ENCODE peak calls at places on chromosomes 4 and X, in ten cellular contexts. One of them, this sample, is unnamed. For H3K27me3, the result is how much of the 10 kb centered on the place peaks cover.

GRCh38 chrX:107683124-107683895 is 55.0 kb downstream of the PRPS1 start:
- DNase-seq in RWPE2: no peak
- DNase-seq in uterus: peak
- DNase-seq in lung: peak
- DNase-seq in cardiac muscle cell: no peak
- DNase-seq in H1: no peak
- DNase-seq in endodermal cell: peak
- DNase-seq in astrocyte: no peak
- DNase-seq in heart left ventricle: no peak
- DNase-seq in dorsolateral prefrontal cortex: no peak
- DNase-seq in this sample: no peak

GRCh38 chrX:18961686-18962085 is 22.2 kb downstream of the PHKA2 start:
- DNase-seq in RWPE2: no peak
- DNase-seq in uterus: no peak
- DNase-seq in lung: no peak
- DNase-seq in cardiac muscle cell: no peak
- DNase-seq in H1: no peak
- DNase-seq in endodermal cell: no peak
- DNase-seq in astrocyte: no peak
- DNase-seq in heart left ventricle: no peak
- DNase-seq in dorsolateral prefrontal cortex: no peak
- DNase-seq in this sample: no peak

GRCh38 chrX:40085086-40085551 is 12.6 kb downstream of the BCOR start:
- DNase-seq in RWPE2: no peak
- DNase-seq in uterus: no peak
- DNase-seq in lung: no peak
- DNase-seq in cardiac muscle cell: no peak
- DNase-seq in H1: no peak
- DNase-seq in endodermal cell: peak
- DNase-seq in astrocyte: peak
- DNase-seq in heart left ventricle: no peak
- DNase-seq in dorsolateral prefrontal cortex: no peak
- DNase-seq in this sample: no peak

GRCh38 chr4:153095448-153096204 is 108.6 kb upstream of the TRIM2 start:
- DNase-seq in RWPE2: no peak
- DNase-seq in uterus: no peak
- DNase-seq in lung: no peak
- DNase-seq in cardiac muscle cell: no peak
- DNase-seq in H1: no peak
- DNase-seq in endodermal cell: no peak
- DNase-seq in astrocyte: no peak
- DNase-seq in heart left ventricle: no peak
- DNase-seq in dorsolateral prefrontal cortex: no peak
- DNase-seq in this sample: no peak

GRCh38 chr4:113878718-113879117 is 100.7 kb downstream of the ARSJ start:
- DNase-seq in RWPE2: no peak
- DNase-seq in uterus: no peak
- DNase-seq in lung: no peak
- DNase-seq in cardiac muscle cell: peak
- DNase-seq in H1: peak
- DNase-seq in endodermal cell: peak
- DNase-seq in astrocyte: peak
- DNase-seq in heart left ventricle: no peak
- DNase-seq in dorsolateral prefrontal cortex: no peak
- DNase-seq in this sample: no peak

GRCh38 chr4:177339794-177340374 is 30.2 kb downstream of the NEIL3 start:
- DNase-seq in RWPE2: no peak
- DNase-seq in uterus: no peak
- DNase-seq in lung: no peak
- DNase-seq in cardiac muscle cell: peak
- DNase-seq in H1: no peak
- DNase-seq in endodermal cell: no peak
- DNase-seq in astrocyte: peak
- DNase-seq in heart left ventricle: no peak
- DNase-seq in dorsolateral prefrontal cortex: no peak
- DNase-seq in this sample: no peak

GRCh38 chr4:157741642-157742041 is 431.2 kb downstream of the GASK1B start:
- DNase-seq in RWPE2: no peak
- DNase-seq in uterus: no peak
- DNase-seq in lung: no peak
- DNase-seq in cardiac muscle cell: no peak
- DNase-seq in H1: no peak
- DNase-seq in endodermal cell: no peak
- DNase-seq in astrocyte: peak
- DNase-seq in heart left ventricle: no peak
- DNase-seq in dorsolateral prefrontal cortex: no peak
- DNase-seq in this sample: no peak

GRCh38 chr4:168743576-168743975 is 246.7 kb downstream of the PALLD start:
- DNase-seq in RWPE2: no peak
- DNase-seq in uterus: peak
- DNase-seq in lung: no peak
- DNase-seq in cardiac muscle cell: no peak
- DNase-seq in H1: no peak
- DNase-seq in endodermal cell: no peak
- DNase-seq in astrocyte: no peak
- DNase-seq in heart left ventricle: no peak
- DNase-seq in dorsolateral prefrontal cortex: no peak
- DNase-seq in this sample: no peak

GRCh38 chr4:139761461-139761860 is 95.8 kb downstream of the MGST2 start:
- DNase-seq in RWPE2: no peak
- DNase-seq in uterus: no peak
- DNase-seq in lung: no peak
- DNase-seq in cardiac muscle cell: no peak
- DNase-seq in H1: no peak
- DNase-seq in endodermal cell: peak
- DNase-seq in astrocyte: peak
- DNase-seq in heart left ventricle: no peak
- DNase-seq in dorsolateral prefrontal cortex: no peak
- DNase-seq in this sample: no peak
- TF ChIP-seq CTCF in RWPE2: peak
- TF ChIP-seq CTCF in uterus: no peak
- TF ChIP-seq CTCF in lung: no peak
- TF ChIP-seq CTCF in cardiac muscle cell: peak
- TF ChIP-seq CTCF in H1: peak
- TF ChIP-seq CTCF in endodermal cell: peak
- TF ChIP-seq CTCF in astrocyte: peak
- TF ChIP-seq CTCF in heart left ventricle: peak
- TF ChIP-seq CTCF in dorsolateral prefrontal cortex: no peak
- TF ChIP-seq CTCF in this sample: peak

GRCh38 chr4:54784188-54784671 is 126.5 kb downstream of the KIT start:
- DNase-seq in RWPE2: no peak
- DNase-seq in uterus: peak
- DNase-seq in lung: peak
- DNase-seq in cardiac muscle cell: peak
- DNase-seq in H1: no peak
- DNase-seq in endodermal cell: no peak
- DNase-seq in astrocyte: peak
- DNase-seq in heart left ventricle: peak
- DNase-seq in dorsolateral prefrontal cortex: peak
- DNase-seq in this sample: peak
- H3K4me3 ChIP-seq in RWPE2: no peak
- H3K4me3 ChIP-seq in uterus: no peak
- H3K4me3 ChIP-seq in lung: no peak
- H3K4me3 ChIP-seq in cardiac muscle cell: no peak
- H3K4me3 ChIP-seq in H1: no peak
- H3K4me3 ChIP-seq in endodermal cell: no peak
- H3K4me3 ChIP-seq in astrocyte: no peak
- H3K4me3 ChIP-seq in heart left ventricle: no peak
- H3K4me3 ChIP-seq in dorsolateral prefrontal cortex: peak
- H3K4me3 ChIP-seq in this sample: no peak

GRCh38 chrX:57902633-57903032 is 7.6 kb downstream of the ZXDA start:
- DNase-seq in RWPE2: no peak
- DNase-seq in uterus: no peak
- DNase-seq in lung: no peak
- DNase-seq in cardiac muscle cell: no peak
- DNase-seq in H1: no peak
- DNase-seq in endodermal cell: no peak
- DNase-seq in astrocyte: no peak
- DNase-seq in heart left ventricle: no peak
- DNase-seq in dorsolateral prefrontal cortex: no peak
- DNase-seq in this sample: no peak
- H3K27me3 ChIP-seq in RWPE2: under half
- H3K27me3 ChIP-seq in uterus: under half
- H3K27me3 ChIP-seq in lung: under half
- H3K27me3 ChIP-seq in cardiac muscle cell: under half
- H3K27me3 ChIP-seq in H1: under half
- H3K27me3 ChIP-seq in endodermal cell: under half
- H3K27me3 ChIP-seq in astrocyte: under half
- H3K27me3 ChIP-seq in heart left ventricle: under half
- H3K27me3 ChIP-seq in dorsolateral prefrontal cortex: under half
- H3K27me3 ChIP-seq in this sample: under half

GRCh38 chr4:88033309-88033708 is 25.9 kb downstream of the PKD2 start:
- DNase-seq in RWPE2: no peak
- DNase-seq in uterus: peak
- DNase-seq in lung: peak
- DNase-seq in cardiac muscle cell: peak
- DNase-seq in H1: no peak
- DNase-seq in endodermal cell: peak
- DNase-seq in astrocyte: peak
- DNase-seq in heart left ventricle: no peak
- DNase-seq in dorsolateral prefrontal cortex: no peak
- DNase-seq in this sample: no peak
- TF ChIP-seq CTCF in RWPE2: peak
- TF ChIP-seq CTCF in uterus: peak
- TF ChIP-seq CTCF in lung: peak
- TF ChIP-seq CTCF in cardiac muscle cell: peak
- TF ChIP-seq CTCF in H1: peak
- TF ChIP-seq CTCF in endodermal cell: peak
- TF ChIP-seq CTCF in astrocyte: peak
- TF ChIP-seq CTCF in heart left ventricle: peak
- TF ChIP-seq CTCF in dorsolateral prefrontal cortex: peak
- TF ChIP-seq CTCF in this sample: peak

DNA sequence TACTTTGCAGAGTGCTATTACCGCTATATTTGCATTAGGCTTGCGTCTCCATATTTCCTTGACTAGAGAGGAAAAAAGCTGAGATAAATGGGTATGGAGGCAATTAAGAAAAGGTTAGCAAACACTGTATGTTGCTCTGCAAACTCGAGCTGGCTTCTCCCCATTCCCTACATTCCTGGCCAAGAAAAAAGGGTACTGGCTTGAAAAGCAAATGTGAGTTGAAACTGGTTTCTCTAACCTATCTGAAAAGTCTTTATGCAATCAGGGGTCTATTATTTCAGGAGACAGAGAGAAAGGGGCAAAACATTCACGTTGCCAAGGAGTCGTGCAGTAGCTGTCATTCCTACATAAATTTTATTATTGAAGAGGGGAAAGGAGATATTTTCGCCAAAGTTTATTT is 2.1 kb downstream of the TMEM47 start:
- DNase-seq in RWPE2: no peak
- DNase-seq in uterus: no peak
- DNase-seq in lung: no peak
- DNase-seq in cardiac muscle cell: peak
- DNase-seq in H1: no peak
- DNase-seq in endodermal cell: no peak
- DNase-seq in astrocyte: no peak
- DNase-seq in heart left ventricle: no peak
- DNase-seq in dorsolateral prefrontal cortex: no peak
- DNase-seq in this sample: no peak
- H3K4me3 ChIP-seq in RWPE2: no peak
- H3K4me3 ChIP-seq in uterus: peak
- H3K4me3 ChIP-seq in lung: no peak
- H3K4me3 ChIP-seq in cardiac muscle cell: peak
- H3K4me3 ChIP-seq in H1: peak
- H3K4me3 ChIP-seq in endodermal cell: peak
- H3K4me3 ChIP-seq in astrocyte: peak
- H3K4me3 ChIP-seq in heart left ventricle: peak
- H3K4me3 ChIP-seq in dorsolateral prefrontal cortex: peak
- H3K4me3 ChIP-seq in this sample: peak

DNA sequence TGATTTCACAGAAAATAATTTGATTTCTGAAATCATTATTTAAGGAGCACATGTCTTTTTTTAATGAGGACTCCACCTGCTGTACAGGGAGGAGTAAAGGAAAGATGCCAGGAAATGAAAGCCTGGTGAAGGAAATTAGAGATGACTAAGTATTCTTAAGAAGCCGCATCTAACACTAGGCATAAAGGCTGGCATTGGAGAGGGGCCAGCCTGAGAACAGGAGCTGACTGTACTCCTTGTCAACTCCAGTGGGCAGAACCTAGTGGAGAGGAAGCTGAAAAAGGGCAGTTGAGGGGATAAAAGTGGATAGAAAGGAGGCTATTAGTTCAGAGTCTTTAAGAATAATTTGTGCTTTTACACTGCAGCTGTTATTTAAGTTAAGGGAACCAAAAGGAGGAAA is 393.0 kb downstream of the PPP1R2C start:
- DNase-seq in RWPE2: no peak
- DNase-seq in uterus: no peak
- DNase-seq in lung: no peak
- DNase-seq in cardiac muscle cell: no peak
- DNase-seq in H1: no peak
- DNase-seq in endodermal cell: no peak
- DNase-seq in astrocyte: no peak
- DNase-seq in heart left ventricle: no peak
- DNase-seq in dorsolateral prefrontal cortex: no peak
- DNase-seq in this sample: no peak
- H3K27me3 ChIP-seq in RWPE2: under half
- H3K27me3 ChIP-seq in uterus: under half
- H3K27me3 ChIP-seq in lung: under half
- H3K27me3 ChIP-seq in cardiac muscle cell: under half
- H3K27me3 ChIP-seq in H1: under half
- H3K27me3 ChIP-seq in endodermal cell: under half
- H3K27me3 ChIP-seq in astrocyte: under half
- H3K27me3 ChIP-seq in heart left ventricle: under half
- H3K27me3 ChIP-seq in dorsolateral prefrontal cortex: half or more
- H3K27me3 ChIP-seq in this sample: under half

GRCh38 chr4:41339812-41340809 is 83.4 kb downstream of the UCHL1 start:
- DNase-seq in RWPE2: no peak
- DNase-seq in uterus: no peak
- DNase-seq in lung: no peak
- DNase-seq in cardiac muscle cell: no peak
- DNase-seq in H1: no peak
- DNase-seq in endodermal cell: peak
- DNase-seq in astrocyte: peak
- DNase-seq in heart left ventricle: no peak
- DNase-seq in dorsolateral prefrontal cortex: no peak
- DNase-seq in this sample: peak
- TF ChIP-seq CTCF in RWPE2: peak
- TF ChIP-seq CTCF in uterus: no peak
- TF ChIP-seq CTCF in lung: no peak
- TF ChIP-seq CTCF in cardiac muscle cell: no peak
- TF ChIP-seq CTCF in H1: no peak
- TF ChIP-seq CTCF in endodermal cell: peak
- TF ChIP-seq CTCF in astrocyte: no peak
- TF ChIP-seq CTCF in heart left ventricle: no peak
- TF ChIP-seq CTCF in dorsolateral prefrontal cortex: peak
- TF ChIP-seq CTCF in this sample: peak

This sample was measured in BJ.